ENCODE peak calls at places on chromosome 22, in six cellular contexts. One of them, this sample, is unnamed. For H3K4me1 and H3K27me3, the result is how much of the 10 kb centered on the place peaks cover.

GRCh38 chr22:46673677-46674236 is 53.6 kb downstream of the GRAMD4 start:
- DNase-seq in CD8-positive, alpha-beta memory T cell: no peak
- DNase-seq in ovary: no peak
- DNase-seq in iPS DF 6.9: no peak
- DNase-seq in right lobe of liver: no peak
- DNase-seq in mesendoderm: no peak
- DNase-seq in this sample: no peak

GRCh38 chr22:18000441-18001039 is 23.8 kb downstream of the MICAL3 start:
- DNase-seq in CD8-positive, alpha-beta memory T cell: peak
- DNase-seq in ovary: peak
- DNase-seq in iPS DF 6.9: no peak
- DNase-seq in right lobe of liver: peak
- DNase-seq in mesendoderm: peak
- DNase-seq in this sample: peak

GRCh38 chr22:29078869-29079207 is 6.0 kb downstream of the KREMEN1 start:
- DNase-seq in CD8-positive, alpha-beta memory T cell: no peak
- DNase-seq in ovary: no peak
- DNase-seq in iPS DF 6.9: no peak
- DNase-seq in right lobe of liver: no peak
- DNase-seq in mesendoderm: no peak
- DNase-seq in this sample: no peak

GRCh38 chr22:44085743-44086741 is 61.9 kb downstream of the PARVB start:
- DNase-seq in CD8-positive, alpha-beta memory T cell: no peak
- DNase-seq in ovary: peak
- DNase-seq in iPS DF 6.9: peak
- DNase-seq in right lobe of liver: no peak
- DNase-seq in mesendoderm: peak
- DNase-seq in this sample: no peak

GRCh38 chr22:32830473-32830872 is 29.0 kb downstream of the TIMP3 start:
- DNase-seq in CD8-positive, alpha-beta memory T cell: no peak
- DNase-seq in ovary: no peak
- DNase-seq in iPS DF 6.9: no peak
- DNase-seq in right lobe of liver: peak
- DNase-seq in mesendoderm: peak
- DNase-seq in this sample: no peak

GRCh38 chr22:28259774-28260173 is 340.7 kb upstream of the PITPNB start:
- DNase-seq in CD8-positive, alpha-beta memory T cell: no peak
- DNase-seq in ovary: no peak
- DNase-seq in iPS DF 6.9: no peak
- DNase-seq in right lobe of liver: no peak
- DNase-seq in mesendoderm: no peak
- DNase-seq in this sample: no peak

GRCh38 chr22:24982301-24983056 is 30.0 kb downstream of the KIAA1671 start:
- DNase-seq in CD8-positive, alpha-beta memory T cell: no peak
- DNase-seq in ovary: no peak
- DNase-seq in iPS DF 6.9: no peak
- DNase-seq in right lobe of liver: no peak
- DNase-seq in mesendoderm: peak
- DNase-seq in this sample: no peak

GRCh38 chr22:29470159-29470855 is 9.7 kb upstream of the NEFH start:
- DNase-seq in CD8-positive, alpha-beta memory T cell: peak
- DNase-seq in ovary: no peak
- DNase-seq in iPS DF 6.9: peak
- DNase-seq in right lobe of liver: no peak
- DNase-seq in mesendoderm: peak
- DNase-seq in this sample: peak

GRCh38 chr22:25160120-25160996 is 39.3 kb upstream of the CRYBB3 start:
- DNase-seq in CD8-positive, alpha-beta memory T cell: no peak
- DNase-seq in ovary: no peak
- DNase-seq in iPS DF 6.9: no peak
- DNase-seq in right lobe of liver: no peak
- DNase-seq in mesendoderm: no peak
- DNase-seq in this sample: no peak

GRCh38 chr22:39212721-39213376 is 31.9 kb downstream of the PDGFB start:
- DNase-seq in CD8-positive, alpha-beta memory T cell: no peak
- DNase-seq in ovary: no peak
- DNase-seq in iPS DF 6.9: no peak
- DNase-seq in right lobe of liver: no peak
- DNase-seq in mesendoderm: peak
- DNase-seq in this sample: no peak

GRCh38 chr22:30821381-30821780 is 126.7 kb downstream of the OSBP2 start:
- DNase-seq in CD8-positive, alpha-beta memory T cell: no peak
- DNase-seq in ovary: no peak
- DNase-seq in iPS DF 6.9: no peak
- DNase-seq in right lobe of liver: no peak
- DNase-seq in mesendoderm: no peak
- DNase-seq in this sample: no peak

GRCh38 chr22:36737776-36738175 is 34.2 kb upstream of the CACNG2 start:
- DNase-seq in CD8-positive, alpha-beta memory T cell: no peak
- DNase-seq in ovary: no peak
- DNase-seq in iPS DF 6.9: no peak
- DNase-seq in right lobe of liver: no peak
- DNase-seq in mesendoderm: no peak
- DNase-seq in this sample: no peak

GRCh38 chr22:29700949-29701927 is 18.6 kb upstream of the CABP7 start:
- DNase-seq in CD8-positive, alpha-beta memory T cell: no peak
- DNase-seq in ovary: no peak
- DNase-seq in iPS DF 6.9: no peak
- DNase-seq in right lobe of liver: no peak
- DNase-seq in mesendoderm: peak
- DNase-seq in this sample: peak

GRCh38 chr22:33018232-33018864 is 39.8 kb downstream of the SYN3 start:
- DNase-seq in CD8-positive, alpha-beta memory T cell: no peak
- DNase-seq in ovary: no peak
- DNase-seq in iPS DF 6.9: peak
- DNase-seq in right lobe of liver: no peak
- DNase-seq in mesendoderm: peak
- DNase-seq in this sample: peak

GRCh38 chr22:38230108-38230825 is 28.5 kb downstream of the MAFF start:
- DNase-seq in CD8-positive, alpha-beta memory T cell: peak
- DNase-seq in ovary: no peak
- DNase-seq in iPS DF 6.9: no peak
- DNase-seq in right lobe of liver: no peak
- DNase-seq in mesendoderm: peak
- DNase-seq in this sample: no peak

GRCh38 chr22:39839917-39840510 is 53.5 kb downstream of the ENTHD1 start:
- DNase-seq in CD8-positive, alpha-beta memory T cell: no peak
- DNase-seq in ovary: no peak
- DNase-seq in iPS DF 6.9: no peak
- DNase-seq in right lobe of liver: no peak
- DNase-seq in mesendoderm: no peak
- DNase-seq in this sample: peak

GRCh38 chr22:36510966-36511881 is 4.4 kb upstream of the FOXRED2 start:
- DNase-seq in CD8-positive, alpha-beta memory T cell: no peak
- DNase-seq in ovary: no peak
- DNase-seq in iPS DF 6.9: no peak
- DNase-seq in right lobe of liver: no peak
- DNase-seq in mesendoderm: peak
- DNase-seq in this sample: no peak

GRCh38 chr22:37492428-37493344 is 6.5 kb upstream of the MFNG start:
- DNase-seq in CD8-positive, alpha-beta memory T cell: peak
- DNase-seq in ovary: no peak
- DNase-seq in iPS DF 6.9: no peak
- DNase-seq in right lobe of liver: no peak
- DNase-seq in mesendoderm: peak
- DNase-seq in this sample: peak

DNA sequence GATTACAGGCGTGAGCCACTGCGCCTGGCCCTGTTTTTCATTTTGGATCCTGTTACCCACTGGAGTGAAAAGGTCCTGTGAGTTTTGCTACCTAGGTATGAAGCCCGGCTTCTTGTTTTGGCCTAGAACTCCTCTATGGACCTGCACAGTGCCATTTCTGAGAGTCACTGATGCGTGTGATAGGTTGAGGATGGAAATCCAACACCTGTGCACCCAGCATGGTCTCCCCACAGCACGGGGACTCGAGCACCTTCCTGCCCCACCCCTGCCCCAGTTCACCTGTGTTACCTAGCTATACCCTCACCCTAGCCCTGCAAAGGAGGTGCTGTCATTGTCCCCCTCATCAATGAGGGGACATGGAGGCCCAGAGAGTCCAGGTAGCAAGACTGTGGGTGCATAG is 5.1 kb downstream of the FBLN1 start:
- DNase-seq in CD8-positive, alpha-beta memory T cell: no peak
- DNase-seq in ovary: no peak
- DNase-seq in iPS DF 6.9: no peak
- DNase-seq in right lobe of liver: no peak
- DNase-seq in mesendoderm: no peak
- DNase-seq in this sample: no peak
- H3K4me1 ChIP-seq in CD8-positive, alpha-beta memory T cell: under half
- H3K4me1 ChIP-seq in ovary: under half
- H3K4me1 ChIP-seq in iPS DF 6.9: under half
- H3K4me1 ChIP-seq in right lobe of liver: under half
- H3K4me1 ChIP-seq in mesendoderm: under half
- H3K4me1 ChIP-seq in this sample: under half

GRCh38 chr22:20239063-20239950 is 28.8 kb downstream of the RTN4R start:
- DNase-seq in CD8-positive, alpha-beta memory T cell: peak
- DNase-seq in ovary: peak
- DNase-seq in iPS DF 6.9: no peak
- DNase-seq in right lobe of liver: no peak
- DNase-seq in mesendoderm: no peak
- DNase-seq in this sample: no peak
- H3K27ac ChIP-seq in CD8-positive, alpha-beta memory T cell: no peak
- H3K27ac ChIP-seq in ovary: peak
- H3K27ac ChIP-seq in iPS DF 6.9: no peak
- H3K27ac ChIP-seq in right lobe of liver: peak
- H3K27ac ChIP-seq in mesendoderm: no peak
- H3K27ac ChIP-seq in this sample: peak

GRCh38 chr22:47842119-47842518 is 1079.7 kb downstream of the TBC1D22A start:
- DNase-seq in CD8-positive, alpha-beta memory T cell: no peak
- DNase-seq in ovary: no peak
- DNase-seq in iPS DF 6.9: no peak
- DNase-seq in right lobe of liver: no peak
- DNase-seq in mesendoderm: peak
- DNase-seq in this sample: no peak
- H3K27me3 ChIP-seq in CD8-positive, alpha-beta memory T cell: under half
- H3K27me3 ChIP-seq in ovary: under half
- H3K27me3 ChIP-seq in iPS DF 6.9: under half
- H3K27me3 ChIP-seq in right lobe of liver: under half
- H3K27me3 ChIP-seq in mesendoderm: under half
- H3K27me3 ChIP-seq in this sample: under half

GRCh38 chr22:23251445-23252093 is 71.3 kb downstream of the BCR start:
- DNase-seq in CD8-positive, alpha-beta memory T cell: no peak
- DNase-seq in ovary: no peak
- DNase-seq in iPS DF 6.9: no peak
- DNase-seq in right lobe of liver: no peak
- DNase-seq in mesendoderm: peak
- DNase-seq in this sample: no peak
- H3K4me1 ChIP-seq in CD8-positive, alpha-beta memory T cell: half or more
- H3K4me1 ChIP-seq in ovary: under half
- H3K4me1 ChIP-seq in iPS DF 6.9: under half
- H3K4me1 ChIP-seq in right lobe of liver: under half
- H3K4me1 ChIP-seq in mesendoderm: under half
- H3K4me1 ChIP-seq in this sample: under half

GRCh38 chr22:22657712-22658111 is 13.3 kb downstream of the GGTLC2 start:
- DNase-seq in CD8-positive, alpha-beta memory T cell: no peak
- DNase-seq in ovary: no peak
- DNase-seq in iPS DF 6.9: no peak
- DNase-seq in right lobe of liver: no peak
- DNase-seq in mesendoderm: no peak
- DNase-seq in this sample: no peak

GRCh38 chr22:22663861-22664800 is 19.7 kb downstream of the GGTLC2 start:
- DNase-seq in CD8-positive, alpha-beta memory T cell: no peak
- DNase-seq in ovary: no peak
- DNase-seq in iPS DF 6.9: no peak
- DNase-seq in right lobe of liver: no peak
- DNase-seq in mesendoderm: no peak
- DNase-seq in this sample: no peak

GRCh38 chr22:22666307-22667091 is 22.1 kb downstream of the GGTLC2 start:
- DNase-seq in CD8-positive, alpha-beta memory T cell: no peak
- DNase-seq in ovary: no peak
- DNase-seq in iPS DF 6.9: no peak
- DNase-seq in right lobe of liver: peak
- DNase-seq in mesendoderm: peak
- DNase-seq in this sample: no peak

GRCh38 chr22:22662095-22662494 is 17.7 kb downstream of the GGTLC2 start:
- DNase-seq in CD8-positive, alpha-beta memory T cell: no peak
- DNase-seq in ovary: no peak
- DNase-seq in iPS DF 6.9: no peak
- DNase-seq in right lobe of liver: no peak
- DNase-seq in mesendoderm: no peak
- DNase-seq in this sample: no peak

GRCh38 chr22:22661275-22661674 is 16.9 kb downstream of the GGTLC2 start:
- DNase-seq in CD8-positive, alpha-beta memory T cell: no peak
- DNase-seq in ovary: no peak
- DNase-seq in iPS DF 6.9: no peak
- DNase-seq in right lobe of liver: no peak
- DNase-seq in mesendoderm: no peak
- DNase-seq in this sample: no peak
- H3K27ac ChIP-seq in CD8-positive, alpha-beta memory T cell: no peak
- H3K27ac ChIP-seq in ovary: no peak
- H3K27ac ChIP-seq in iPS DF 6.9: no peak
- H3K27ac ChIP-seq in right lobe of liver: no peak
- H3K27ac ChIP-seq in mesendoderm: no peak
- H3K27ac ChIP-seq in this sample: no peak

GRCh38 chr22:23759566-23759965 is 3.2 kb upstream of the C22orf15 start:
- DNase-seq in CD8-positive, alpha-beta memory T cell: no peak
- DNase-seq in ovary: no peak
- DNase-seq in iPS DF 6.9: no peak
- DNase-seq in right lobe of liver: no peak
- DNase-seq in mesendoderm: no peak
- DNase-seq in this sample: no peak
- H3K27me3 ChIP-seq in CD8-positive, alpha-beta memory T cell: under half
- H3K27me3 ChIP-seq in ovary: under half
- H3K27me3 ChIP-seq in iPS DF 6.9: under half
- H3K27me3 ChIP-seq in right lobe of liver: under half
- H3K27me3 ChIP-seq in mesendoderm: under half
- H3K27me3 ChIP-seq in this sample: under half

GRCh38 chr22:50399751-50400331 is 56.7 kb downstream of the PPP6R2 start:
- DNase-seq in CD8-positive, alpha-beta memory T cell: no peak
- DNase-seq in ovary: no peak
- DNase-seq in iPS DF 6.9: peak
- DNase-seq in right lobe of liver: no peak
- DNase-seq in mesendoderm: peak
- DNase-seq in this sample: no peak
- H3K4me1 ChIP-seq in CD8-positive, alpha-beta memory T cell: under half
- H3K4me1 ChIP-seq in ovary: under half
- H3K4me1 ChIP-seq in iPS DF 6.9: under half
- H3K4me1 ChIP-seq in right lobe of liver: half or more
- H3K4me1 ChIP-seq in mesendoderm: under half
- H3K4me1 ChIP-seq in this sample: under half

DNA sequence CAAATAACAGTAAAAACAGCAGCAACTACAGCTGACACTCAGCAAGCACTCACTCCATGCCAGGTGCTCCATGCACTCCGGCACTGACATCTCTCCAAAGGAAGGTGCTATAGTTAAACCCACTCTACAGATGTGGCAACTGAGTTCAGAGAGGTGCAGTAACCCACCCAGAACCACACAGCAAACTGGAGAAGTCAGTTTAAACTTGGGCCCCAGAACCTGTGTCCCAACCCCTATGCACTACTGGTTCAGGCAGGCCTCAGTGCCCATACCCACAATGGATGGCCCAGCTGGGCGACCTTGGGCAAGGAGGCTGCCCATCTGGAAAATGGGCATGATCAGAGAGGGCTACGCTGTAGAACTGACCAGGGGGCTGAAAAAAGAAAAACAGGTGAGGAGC is 26.4 kb upstream of the TCF20 start:
- DNase-seq in CD8-positive, alpha-beta memory T cell: no peak
- DNase-seq in ovary: no peak
- DNase-seq in iPS DF 6.9: no peak
- DNase-seq in right lobe of liver: no peak
- DNase-seq in mesendoderm: no peak
- DNase-seq in this sample: no peak
- H3K27ac ChIP-seq in CD8-positive, alpha-beta memory T cell: no peak
- H3K27ac ChIP-seq in ovary: no peak
- H3K27ac ChIP-seq in iPS DF 6.9: no peak
- H3K27ac ChIP-seq in right lobe of liver: no peak
- H3K27ac ChIP-seq in mesendoderm: no peak
- H3K27ac ChIP-seq in this sample: peak